ENCODE peak calls at places on chromosome 1, in nine cellular contexts. R is D341Med, I is GM03348, M is mesenteric fat pad, S is hippocampal formation, G is NCI-H446 treated with DMSO at 0.1 percent for 48 hours, L is left colon, F is osteocyte, H is iris pigment epithelial cell. Z is an unnamed sample.

GRCh38 chr1:9655127-9655723 is 3.7 kb downstream of the PIK3CD start:
- DNase-seq in R (no peak), G (no peak), I (no peak), H (no peak), M (no peak), S (no peak), L (no peak), F (no peak), Z (no peak)

GRCh38 chr1:205520709-205521108 is 16.2 kb downstream of the CDK18 start:
- DNase-seq in M (no peak), S (no peak), H (no peak), G (no peak), I (no peak), F (no peak), R (no peak), L (no peak), Z (no peak)

GRCh38 chr1:108663074-108663473 is 2.2 kb upstream of the HENMT1 start:
- DNase-seq in G (peak), L (no peak), I (peak), R (no peak), H (no peak), S (no peak), M (no peak), F (no peak), Z (peak)

GRCh38 chr1:165829888-165830287 is 2.5 kb downstream of the UCK2 start:
- DNase-seq in H (no peak), G (no peak), S (no peak), I (no peak), L (no peak), M (no peak), F (no peak), R (no peak), Z (no peak)

GRCh38 chr1:97136971-97137370 is 415.4 kb downstream of the PTBP2 start:
- DNase-seq in L (no peak), I (no peak), M (no peak), F (no peak), R (no peak), S (peak), G (no peak), H (no peak), Z (no peak)

GRCh38 chr1:100353073-100353801 is 931 bp downstream of the CDC14A start:
- DNase-seq in L (peak), F (no peak), I (peak), S (peak), G (no peak), R (peak), M (no peak), H (no peak), Z (no peak)

GRCh38 chr1:223765036-223765718 is 52.8 kb downstream of the CAPN2 start:
- DNase-seq in G (no peak), R (no peak), F (no peak), M (peak), S (peak), I (no peak), H (peak), L (peak), Z (peak)

GRCh38 chr1:170377896-170378634 is 153.9 kb upstream of the GORAB start:
- DNase-seq in G (peak), R (no peak), I (no peak), H (no peak), M (no peak), F (no peak), S (no peak), L (no peak), Z (peak)

GRCh38 chr1:41726899-41727748 is 191.6 kb downstream of the HIVEP3 start:
- DNase-seq in M (no peak), L (peak), H (no peak), R (peak), I (no peak), F (no peak), S (peak), G (no peak), Z (no peak)

GRCh38 chr1:213296558-213296957 is 245.5 kb downstream of the RPS6KC1 start:
- DNase-seq in F (no peak), G (no peak), H (peak), R (no peak), S (no peak), L (no peak), I (no peak), M (no peak), Z (no peak)